ENCODE peak calls at places on chromosomes 3 and 15, in six cellular contexts. One of them, this sample, is unnamed.

GRCh38 chr15:46646476-46646875 is 1011.6 kb downstream of the SQOR start:
- DNase-seq in tibial nerve: no peak
- DNase-seq in Kasumi-1: no peak
- DNase-seq in nucleus accumbens: no peak
- DNase-seq in fibroblast of pulmonary artery: no peak
- DNase-seq in T-helper 2 cell: no peak
- DNase-seq in this sample: no peak

GRCh38 chr3:144586382-144586781 is 614.8 kb downstream of the DIPK2A start:
- DNase-seq in tibial nerve: no peak
- DNase-seq in Kasumi-1: no peak
- DNase-seq in fibroblast of pulmonary artery: peak
- DNase-seq in T-helper 2 cell: no peak
- DNase-seq in nucleus accumbens: no peak
- DNase-seq in this sample: no peak

GRCh38 chr3:141972394-141972793 is 96.0 kb downstream of the ATP1B3 start:
- DNase-seq in nucleus accumbens: no peak
- DNase-seq in T-helper 2 cell: no peak
- DNase-seq in tibial nerve: no peak
- DNase-seq in Kasumi-1: no peak
- DNase-seq in fibroblast of pulmonary artery: peak
- DNase-seq in this sample: no peak

GRCh38 chr3:177724020-177724638 is 526.8 kb upstream of the TBL1XR1 start:
- DNase-seq in T-helper 2 cell: no peak
- DNase-seq in nucleus accumbens: no peak
- DNase-seq in fibroblast of pulmonary artery: peak
- DNase-seq in Kasumi-1: peak
- DNase-seq in tibial nerve: peak
- DNase-seq in this sample: peak

GRCh38 chr3:156938724-156939123 is 112.6 kb downstream of the LEKR1 start:
- DNase-seq in nucleus accumbens: no peak
- DNase-seq in T-helper 2 cell: no peak
- DNase-seq in fibroblast of pulmonary artery: no peak
- DNase-seq in Kasumi-1: no peak
- DNase-seq in tibial nerve: no peak
- DNase-seq in this sample: no peak

GRCh38 chr3:14273886-14274517 is 95.4 kb downstream of the LSM3 start:
- DNase-seq in T-helper 2 cell: no peak
- DNase-seq in nucleus accumbens: no peak
- DNase-seq in Kasumi-1: no peak
- DNase-seq in fibroblast of pulmonary artery: no peak
- DNase-seq in tibial nerve: no peak
- DNase-seq in this sample: no peak

GRCh38 chr3:170055209-170055608 is 17.4 kb downstream of the GPR160 start:
- DNase-seq in tibial nerve: no peak
- DNase-seq in Kasumi-1: no peak
- DNase-seq in T-helper 2 cell: no peak
- DNase-seq in fibroblast of pulmonary artery: no peak
- DNase-seq in nucleus accumbens: no peak
- DNase-seq in this sample: no peak

GRCh38 chr3:150202696-150203095 is 205.4 kb upstream of the TSC22D2 start:
- DNase-seq in fibroblast of pulmonary artery: no peak
- DNase-seq in tibial nerve: no peak
- DNase-seq in T-helper 2 cell: no peak
- DNase-seq in nucleus accumbens: no peak
- DNase-seq in Kasumi-1: no peak
- DNase-seq in this sample: no peak

GRCh38 chr3:53729130-53729529 is 117.1 kb downstream of the CHDH start:
- DNase-seq in tibial nerve: no peak
- DNase-seq in nucleus accumbens: no peak
- DNase-seq in T-helper 2 cell: no peak
- DNase-seq in Kasumi-1: no peak
- DNase-seq in fibroblast of pulmonary artery: no peak
- DNase-seq in this sample: no peak

GRCh38 chr15:61575597-61575996 is 346.5 kb upstream of the RORA start:
- DNase-seq in tibial nerve: no peak
- DNase-seq in T-helper 2 cell: no peak
- DNase-seq in nucleus accumbens: no peak
- DNase-seq in Kasumi-1: no peak
- DNase-seq in fibroblast of pulmonary artery: no peak
- DNase-seq in this sample: no peak

GRCh38 chr15:64842986-64843561 is 1.4 kb downstream of the PLEKHO2 start:
- DNase-seq in fibroblast of pulmonary artery: peak
- DNase-seq in T-helper 2 cell: no peak
- DNase-seq in tibial nerve: peak
- DNase-seq in nucleus accumbens: no peak
- DNase-seq in Kasumi-1: peak
- DNase-seq in this sample: peak

GRCh38 chr3:195153653-195154052 is 117.3 kb downstream of the XXYLT1 start:
- DNase-seq in fibroblast of pulmonary artery: no peak
- DNase-seq in Kasumi-1: no peak
- DNase-seq in tibial nerve: no peak
- DNase-seq in T-helper 2 cell: no peak
- DNase-seq in nucleus accumbens: no peak
- DNase-seq in this sample: no peak

GRCh38 chr3:11910971-11911531 is 64.4 kb upstream of the TAMM41 start:
- DNase-seq in Kasumi-1: no peak
- DNase-seq in T-helper 2 cell: no peak
- DNase-seq in nucleus accumbens: no peak
- DNase-seq in tibial nerve: no peak
- DNase-seq in fibroblast of pulmonary artery: no peak
- DNase-seq in this sample: peak

GRCh38 chr3:49723301-49723630 is 485 bp downstream of the GMPPB start:
- DNase-seq in fibroblast of pulmonary artery: peak
- DNase-seq in Kasumi-1: no peak
- DNase-seq in T-helper 2 cell: peak
- DNase-seq in tibial nerve: peak
- DNase-seq in nucleus accumbens: peak
- DNase-seq in this sample: no peak

This sample was measured in right atrium auricular region.